ENCODE peak calls at places on chromosome 4, in nine cellular contexts. C is SHP77; U is posterior vena cava; D is AG08396; V is pancreas; X is NCI-H1694 treated with DMSO at 0.1 percent for 48 hours; H is T-helper 2 cell treated with Interferon-gamma antibody and Interleukin-4, amounts not matched to agents 5 μg/mL and 100 μg/mL, for 36 hours; W is substantia nigra; O is Kasumi-1. M is an unnamed sample.

GRCh38 chr4:34516524-34516923 is 1727.8 kb downstream of the ARAP2 start:
- DNase-seq in H (no peak), V (no peak), U (no peak), D (no peak), X (no peak), C (no peak), W (no peak), O (no peak), M (no peak)

GRCh38 chr4:24795666-24796381 is 451 bp downstream of the SOD3 start:
- DNase-seq in W (no peak), C (no peak), X (no peak), O (no peak), V (no peak), U (no peak), H (no peak), D (no peak), M (no peak)

GRCh38 chr4:76950846-76951321 is 1.3 kb downstream of the SEPTIN11 start:
- DNase-seq in D (peak; percentile 35), C (peak; percentile 27), O (peak; percentile 73), W (no peak), X (no peak), H (no peak), U (peak; percentile 81), V (no peak), M (peak; percentile 63)

GRCh38 chr4:138910201-138910913 is 105.2 kb upstream of the NOCT start:
- DNase-seq in C (peak; percentile 53), V (peak; percentile 42), H (no peak), X (no peak), D (peak; percentile 25), W (no peak), U (no peak), O (no peak), M (no peak)

GRCh38 chr4:156594619-156595018 is 377.0 kb downstream of the PDGFC start:
- DNase-seq in H (no peak), X (peak; percentile 87), W (no peak), O (no peak), D (no peak), C (peak; percentile 47), U (no peak), V (no peak), M (no peak)

GRCh38 chr4:47270226-47270888 is 193.1 kb downstream of the COMMD8 start:
- DNase-seq in D (no peak), V (no peak), O (no peak), W (no peak), U (no peak), H (no peak), C (no peak), X (no peak), M (no peak)

GRCh38 chr4:78938474-78938867 is 767 bp downstream of the PAQR3 start:
- DNase-seq in W (no peak), U (no peak), H (no peak), C (no peak), O (no peak), X (no peak), V (no peak), D (no peak), M (no peak)

GRCh38 chr4:185270037-185270436 is 60.6 kb downstream of the SNX25 start:
- DNase-seq in U (no peak), O (no peak), W (no peak), X (no peak), D (no peak), C (no peak), H (no peak), V (no peak), M (no peak)

GRCh38 chr4:40912455-40913055 is 162.8 kb downstream of the NSUN7 start:
- DNase-seq in V (no peak), D (no peak), O (no peak), C (no peak), H (no peak), W (no peak), U (no peak), X (no peak), M (no peak)

GRCh38 chr4:142383800-142384470 is 462.2 kb downstream of the INPP4B start:
- DNase-seq in V (no peak), W (no peak), D (no peak), H (no peak), O (no peak), C (no peak), U (no peak), X (no peak), M (no peak)

GRCh38 chr4:71270901-71271300 is 67.9 kb upstream of the SLC4A4 start:
- DNase-seq in V (no peak), C (peak; percentile 23), O (peak; percentile 24), D (no peak), H (no peak), X (peak; percentile 33), W (no peak), U (no peak), M (no peak)

GRCh38 chr4:101086801-101087586 is 260.3 kb downstream of the PPP3CA start:
- DNase-seq in X (no peak), C (no peak), V (no peak), H (no peak), U (no peak), D (no peak), W (no peak), O (peak; percentile 29), M (peak; percentile 45)

GRCh38 chr4:72357908-72358307 is 211.1 kb downstream of the ADAMTS3 start:
- DNase-seq in C (no peak), X (no peak), H (no peak), V (no peak), U (no peak), W (no peak), O (no peak), D (no peak), M (no peak)

GRCh38 chr4:163462556-163462955 is 11.0 kb downstream of the TKTL2 start:
- DNase-seq in O (no peak), U (no peak), D (no peak), V (no peak), X (no peak), H (no peak), C (no peak), W (no peak), M (no peak)

GRCh38 chr4:89111833-89112563 is 665 bp downstream of the TIGD2 start:
- DNase-seq in V (no peak), H (no peak), U (no peak), C (no peak), X (no peak), O (peak; percentile 18), W (no peak), D (peak; percentile 68), M (no peak)

GRCh38 chr4:76673361-76673760 is 224.6 kb downstream of the SOWAHB start:
- DNase-seq in O (no peak), H (no peak), X (no peak), U (no peak), W (no peak), V (no peak), C (no peak), D (no peak), M (no peak)

GRCh38 chr4:6221851-6222760 is 21.8 kb upstream of the JAKMIP1 start:
- DNase-seq in X (no peak), W (peak; percentile 51), U (peak; percentile 72), H (no peak), D (peak; percentile 43), O (no peak), V (peak; percentile 58), C (peak; percentile 20), M (peak; percentile 88)

GRCh38 chr4:110850461-110851447 is 227.9 kb upstream of the PITX2 start:
- DNase-seq in U (no peak), H (no peak), X (no peak), O (no peak), C (peak; percentile 52), V (peak; percentile 24), W (no peak), D (no peak), M (peak; percentile 52)

GRCh38 chr4:175905939-175906338 is 93.9 kb upstream of the GPM6A start:
- DNase-seq in W (no peak), V (no peak), U (no peak), O (no peak), H (no peak), D (no peak), X (no peak), C (no peak), M (no peak)

GRCh38 chr4:155478336-155478825 is 101.6 kb upstream of the MAP9 start:
- DNase-seq in X (no peak), C (no peak), U (no peak), W (no peak), O (no peak), D (no peak), H (no peak), V (no peak), M (no peak)

GRCh38 chr4:60463846-60464502 is 736.2 kb upstream of the ADGRL3 start:
- DNase-seq in O (peak; percentile 84), H (no peak), W (no peak), V (no peak), X (no peak), D (no peak), U (no peak), C (no peak), M (no peak)

GRCh38 chr4:148376151-148376550 is 66.1 kb downstream of the NR3C2 start:
- DNase-seq in U (no peak), D (peak; percentile 8), X (no peak), H (no peak), O (peak; percentile 84), W (no peak), V (peak; percentile 54), C (peak; percentile 30), M (no peak)

GRCh38 chr4:57119054-57119651 is 9.0 kb upstream of the IGFBP7 start:
- DNase-seq in V (no peak), H (no peak), U (peak; percentile 92), D (peak; percentile 87), O (no peak), W (no peak), C (no peak), X (no peak), M (no peak)

GRCh38 chr4:128275351-128275750 is 12.3 kb downstream of the PGRMC2 start:
- DNase-seq in C (no peak), W (no peak), X (no peak), D (peak; percentile 25), O (no peak), V (no peak), H (no peak), U (no peak), M (no peak)

GRCh38 chr4:121278811-121279368 is 101.9 kb downstream of the QRFPR start:
- DNase-seq in C (no peak), V (no peak), W (no peak), D (no peak), X (no peak), U (no peak), O (no peak), H (no peak), M (no peak)

GRCh38 chr4:1472148-1472797 is 66.0 kb upstream of the NKX1-1 start:
- DNase-seq in U (peak; percentile 76), W (no peak), H (no peak), D (no peak), X (no peak), V (no peak), C (no peak), O (no peak), M (no peak)

GRCh38 chr4:122776916-122777315 is 44.4 kb downstream of the BBS12 start:
- DNase-seq in X (no peak), H (no peak), C (no peak), W (no peak), V (no peak), U (no peak), O (no peak), D (no peak), M (no peak)

GRCh38 chr4:44237643-44238042 is 211.0 kb downstream of the KCTD8 start:
- DNase-seq in O (no peak), C (no peak), W (no peak), U (no peak), X (no peak), V (no peak), D (no peak), H (no peak), M (no peak)

GRCh38 chr4:5686338-5686737 is 22.0 kb downstream of the EVC2 start:
- DNase-seq in C (no peak), W (no peak), O (no peak), H (no peak), V (no peak), X (no peak), D (no peak), U (no peak), M (no peak)

GRCh38 chr4:87150498-87151261 is 69.7 kb downstream of the KLHL8 start:
- DNase-seq in U (no peak), W (no peak), O (peak; percentile 90), C (peak; percentile 64), V (peak; percentile 29), X (peak; percentile 60), H (peak; percentile 26), D (peak; percentile 36), M (no peak)

GRCh38 chr4:8854866-8855265 is 16.8 kb downstream of the HMX1 start:
- DNase-seq in O (no peak), X (no peak), V (no peak), H (no peak), U (no peak), W (no peak), D (peak; percentile 38), C (no peak), M (no peak)